ENCODE peak calls at places on chromosome 6, in seven cellular contexts. One of them, this sample, is unnamed.
A peak's percentile ranks its signal among the peaks of the same experiment; 100 is the strongest.

GRCh38 chr6:48111143-48111506 is at the start of gene PTCHD4:
- DNase-seq in astrocyte: peak; percentile 84
- DNase-seq in fibroblast of pulmonary artery: peak; percentile 59
- DNase-seq in GM13977: no peak
- DNase-seq in GM23248: peak; percentile 52
- DNase-seq in NCI-H1092 treated with DMSO at 0.1 percent for 48 hours: no peak
- DNase-seq in lower lobe of right lung: peak; percentile 44
- DNase-seq in this sample: no peak

GRCh38 chr6:118685823-118686449 is 34.5 kb upstream of the CEP85L start:
- DNase-seq in astrocyte: no peak
- DNase-seq in fibroblast of pulmonary artery: peak; percentile 19
- DNase-seq in GM13977: no peak
- DNase-seq in GM23248: no peak
- DNase-seq in NCI-H1092 treated with DMSO at 0.1 percent for 48 hours: no peak
- DNase-seq in lower lobe of right lung: no peak
- DNase-seq in this sample: no peak

GRCh38 chr6:5197084-5197483 is 63.7 kb downstream of the LYRM4 start:
- DNase-seq in astrocyte: no peak
- DNase-seq in fibroblast of pulmonary artery: no peak
- DNase-seq in GM13977: no peak
- DNase-seq in GM23248: no peak
- DNase-seq in NCI-H1092 treated with DMSO at 0.1 percent for 48 hours: no peak
- DNase-seq in lower lobe of right lung: no peak
- DNase-seq in this sample: no peak

GRCh38 chr6:20455175-20456075 is 53.7 kb downstream of the E2F3 start:
- DNase-seq in astrocyte: no peak
- DNase-seq in fibroblast of pulmonary artery: no peak
- DNase-seq in GM13977: no peak
- DNase-seq in GM23248: peak; percentile 38
- DNase-seq in NCI-H1092 treated with DMSO at 0.1 percent for 48 hours: no peak
- DNase-seq in lower lobe of right lung: no peak
- DNase-seq in this sample: no peak

GRCh38 chr6:100553243-100553642 is 88.5 kb upstream of the SIM1 start:
- DNase-seq in astrocyte: no peak
- DNase-seq in fibroblast of pulmonary artery: no peak
- DNase-seq in GM13977: no peak
- DNase-seq in GM23248: no peak
- DNase-seq in NCI-H1092 treated with DMSO at 0.1 percent for 48 hours: peak; percentile 71
- DNase-seq in lower lobe of right lung: no peak
- DNase-seq in this sample: no peak

GRCh38 chr6:130381459-130382380 is 15.9 kb downstream of the TMEM200A start:
- DNase-seq in astrocyte: no peak
- DNase-seq in fibroblast of pulmonary artery: no peak
- DNase-seq in GM13977: no peak
- DNase-seq in GM23248: no peak
- DNase-seq in NCI-H1092 treated with DMSO at 0.1 percent for 48 hours: no peak
- DNase-seq in lower lobe of right lung: no peak
- DNase-seq in this sample: no peak

GRCh38 chr6:122994256-122994655 is 1.8 kb upstream of the CLVS2 start:
- DNase-seq in astrocyte: no peak
- DNase-seq in fibroblast of pulmonary artery: no peak
- DNase-seq in GM13977: no peak
- DNase-seq in GM23248: no peak
- DNase-seq in NCI-H1092 treated with DMSO at 0.1 percent for 48 hours: no peak
- DNase-seq in lower lobe of right lung: no peak
- DNase-seq in this sample: no peak

GRCh38 chr6:140590641-140591040 is 1216.2 kb upstream of the CITED2 start:
- DNase-seq in astrocyte: no peak
- DNase-seq in fibroblast of pulmonary artery: no peak
- DNase-seq in GM13977: no peak
- DNase-seq in GM23248: peak; percentile 45
- DNase-seq in NCI-H1092 treated with DMSO at 0.1 percent for 48 hours: no peak
- DNase-seq in lower lobe of right lung: no peak
- DNase-seq in this sample: no peak

GRCh38 chr6:28693033-28693750 is 167.5 kb downstream of the GPX5 start:
- DNase-seq in astrocyte: no peak
- DNase-seq in fibroblast of pulmonary artery: no peak
- DNase-seq in GM13977: no peak
- DNase-seq in GM23248: peak; percentile 12
- DNase-seq in NCI-H1092 treated with DMSO at 0.1 percent for 48 hours: no peak
- DNase-seq in lower lobe of right lung: no peak
- DNase-seq in this sample: no peak

GRCh38 chr6:23180504-23181293 is 611.3 kb downstream of the HDGFL1 start:
- DNase-seq in astrocyte: peak; percentile 86
- DNase-seq in fibroblast of pulmonary artery: peak; percentile 84
- DNase-seq in GM13977: no peak
- DNase-seq in GM23248: peak; percentile 57
- DNase-seq in NCI-H1092 treated with DMSO at 0.1 percent for 48 hours: peak; percentile 98
- DNase-seq in lower lobe of right lung: peak; percentile 50
- DNase-seq in this sample: peak; percentile 86

GRCh38 chr6:81938991-81939773 is 186.7 kb upstream of the TENT5A start:
- DNase-seq in astrocyte: peak; percentile 93
- DNase-seq in fibroblast of pulmonary artery: peak; percentile 69
- DNase-seq in GM13977: no peak
- DNase-seq in GM23248: peak; percentile 75
- DNase-seq in NCI-H1092 treated with DMSO at 0.1 percent for 48 hours: no peak
- DNase-seq in lower lobe of right lung: no peak
- DNase-seq in this sample: no peak

GRCh38 chr6:142406131-142406530 is 104.3 kb downstream of the ADGRG6 start:
- DNase-seq in astrocyte: no peak
- DNase-seq in fibroblast of pulmonary artery: no peak
- DNase-seq in GM13977: no peak
- DNase-seq in GM23248: no peak
- DNase-seq in NCI-H1092 treated with DMSO at 0.1 percent for 48 hours: no peak
- DNase-seq in lower lobe of right lung: no peak
- DNase-seq in this sample: no peak

GRCh38 chr6:652865-653264 is 4.0 kb downstream of the HUS1B start:
- DNase-seq in astrocyte: no peak
- DNase-seq in fibroblast of pulmonary artery: no peak
- DNase-seq in GM13977: no peak
- DNase-seq in GM23248: no peak
- DNase-seq in NCI-H1092 treated with DMSO at 0.1 percent for 48 hours: no peak
- DNase-seq in lower lobe of right lung: no peak
- DNase-seq in this sample: no peak

GRCh38 chr6:68313911-68314310 is 321.2 kb upstream of the ADGRB3 start:
- DNase-seq in astrocyte: peak; percentile 2
- DNase-seq in fibroblast of pulmonary artery: peak; percentile 67
- DNase-seq in GM13977: no peak
- DNase-seq in GM23248: no peak
- DNase-seq in NCI-H1092 treated with DMSO at 0.1 percent for 48 hours: no peak
- DNase-seq in lower lobe of right lung: no peak
- DNase-seq in this sample: no peak

GRCh38 chr6:12803486-12803885 is 86.9 kb downstream of the PHACTR1 start:
- DNase-seq in astrocyte: no peak
- DNase-seq in fibroblast of pulmonary artery: no peak
- DNase-seq in GM13977: no peak
- DNase-seq in GM23248: peak; percentile 22
- DNase-seq in NCI-H1092 treated with DMSO at 0.1 percent for 48 hours: no peak
- DNase-seq in lower lobe of right lung: no peak
- DNase-seq in this sample: no peak

GRCh38 chr6:44316481-44316880 is 3.3 kb upstream of the AARS2 start:
- DNase-seq in astrocyte: no peak
- DNase-seq in fibroblast of pulmonary artery: no peak
- DNase-seq in GM13977: no peak
- DNase-seq in GM23248: no peak
- DNase-seq in NCI-H1092 treated with DMSO at 0.1 percent for 48 hours: no peak
- DNase-seq in lower lobe of right lung: no peak
- DNase-seq in this sample: no peak

This sample was measured in D341Med.